ENCODE peak calls at places on chromosomes 5 and 9, in nine cellular contexts. M, N, R, C, Y, Q, J, A and X are unnamed samples.

GRCh38 chr9:78575041-78575440 is 278.1 kb downstream of the PSAT1 start:
- DNase-seq in C (no peak), M (no peak), N (no peak), R (no peak), J (no peak), A (no peak), Q (peak; percentile 29), Y (no peak), X (no peak)

GRCh38 chr5:141493500-141494422 is 4.9 kb downstream of the PCDHGC5 start:
- DNase-seq in Y (no peak), R (peak; percentile 65), C (no peak), Q (no peak), M (no peak), A (peak; percentile 31), J (peak; percentile 72), N (no peak), X (no peak)

GRCh38 chr9:87685431-87685830 is 40.5 kb upstream of the CTSL start:
- DNase-seq in M (no peak), N (no peak), R (no peak), J (no peak), Q (no peak), C (no peak), Y (no peak), A (no peak), X (no peak)

GRCh38 chr9:115921301-115921700 is 232.3 kb upstream of the PAPPA start:
- DNase-seq in N (no peak), A (no peak), M (peak; percentile 43), C (no peak), J (no peak), Y (no peak), Q (no peak), R (peak; percentile 34), X (no peak)

GRCh38 chr5:73338201-73339126 is 110.1 kb downstream of the FOXD1 start:
- DNase-seq in C (peak; percentile 39), R (peak; percentile 59), A (no peak), J (peak; percentile 97), Q (no peak), N (no peak), Y (no peak), M (peak; percentile 83), X (no peak)

GRCh38 chr9:23635276-23635675 is 190.8 kb downstream of the ELAVL2 start:
- DNase-seq in A (peak; percentile 33), Q (no peak), R (no peak), J (peak; percentile 42), Y (no peak), C (no peak), N (no peak), M (no peak), X (no peak)

GRCh38 chr9:133115604-133116345 is 5.3 kb downstream of the RALGDS start:
- DNase-seq in Y (peak; percentile 76), C (no peak), R (no peak), Q (peak; percentile 93), N (no peak), J (peak; percentile 68), A (no peak), M (peak; percentile 14), X (peak; percentile 36)

GRCh38 chr5:129459485-129460120 is 495 bp upstream of the ADAMTS19 start:
- DNase-seq in R (peak; percentile 17), M (peak; percentile 75), A (no peak), Q (no peak), C (no peak), J (peak; percentile 44), Y (no peak), N (peak; percentile 70), X (no peak)

GRCh38 chr5:9149988-9150387 is 395.9 kb downstream of the SEMA5A start:
- DNase-seq in M (no peak), J (peak; percentile 66), N (no peak), Q (peak; percentile 90), R (peak; percentile 15), Y (no peak), C (no peak), A (peak; percentile 100), X (peak; percentile 55)